ENCODE peak calls at places on chromosomes 16 and 17, in four cellular contexts. B, F, T and N are unnamed samples.
A peak's percentile ranks its signal among the peaks of the same experiment; 100 is the strongest.

GRCh38 chr16:18800674-18801196 is 614 bp downstream of the ARL6IP1 start:
- DNase-seq in B (peak; percentile 42), F (no peak), T (no peak), N (peak; percentile 66)

GRCh38 chr17:71032746-71033273 is 863.5 kb downstream of the KCNJ2 start:
- DNase-seq in T (no peak), F (no peak), B (no peak), N (peak; percentile 93)

GRCh38 chr17:66405836-66406679 is 103.6 kb downstream of the PRKCA start:
- DNase-seq in F (no peak), B (peak; percentile 63), T (no peak), N (no peak)

GRCh38 chr17:63961355-63962207 is 11.1 kb downstream of the SCN4A start:
- DNase-seq in B (peak; percentile 70), T (peak; percentile 92), F (peak; percentile 90), N (peak; percentile 99)

GRCh38 chr16:31421587-31421986 is 6.6 kb downstream of the COX6A2 start:
- DNase-seq in B (no peak), T (no peak), F (no peak), N (no peak)

GRCh38 chr17:81036128-81036891 is 1.4 kb downstream of the BAIAP2 start:
- DNase-seq in F (no peak), T (no peak), B (no peak), N (no peak)

GRCh38 chr16:10325783-10326543 is 59.9 kb upstream of the ATF7IP2 start:
- DNase-seq in F (no peak), B (no peak), T (no peak), N (no peak)

GRCh38 chr17:3809135-3809534 is 8.1 kb upstream of the ITGAE start:
- DNase-seq in F (no peak), B (no peak), T (no peak), N (no peak)

GRCh38 chr17:66522591-66523272 is 220.3 kb downstream of the PRKCA start:
- DNase-seq in B (no peak), T (no peak), F (no peak), N (no peak)

GRCh38 chr17:58641937-58642336 is 49.9 kb downstream of the TEX14 start:
- DNase-seq in B (peak; percentile 69), T (no peak), F (no peak), N (no peak)
- H3K4me2 ChIP-seq in B (peak overlapping the region; percentile 72), T (peak overlapping the region; percentile 6), F (no peak overlapping the region), N (no peak overlapping the region)

GRCh38 chr17:50637829-50638571 is 3.3 kb downstream of the ABCC3 start:
- DNase-seq in B (no peak), T (no peak), F (no peak), N (no peak)

GRCh38 chr17:50640701-50641338 is 6.1 kb downstream of the ABCC3 start:
- DNase-seq in F (no peak), T (no peak), B (peak; percentile 84), N (no peak)

GRCh38 chr17:50638572-50638850 is 3.8 kb downstream of the ABCC3 start:
- DNase-seq in T (no peak), B (no peak), F (no peak), N (no peak)

GRCh38 chr17:50641339-50641725 is 6.7 kb downstream of the ABCC3 start:
- DNase-seq in F (no peak), T (no peak), B (no peak), N (no peak)

GRCh38 chr17:50638851-50639767 is 4.4 kb downstream of the ABCC3 start:
- DNase-seq in T (peak; percentile 99), F (peak; percentile 97), B (peak; percentile 93), N (no peak)
- H3K79me2 ChIP-seq in T (peaks cover 38% of the 10 kb centered on the region), F (peaks cover 87% of the 10 kb centered on the region), B (no peaks in the 10 kb centered on the region), N (no peaks in the 10 kb centered on the region)

DNA sequence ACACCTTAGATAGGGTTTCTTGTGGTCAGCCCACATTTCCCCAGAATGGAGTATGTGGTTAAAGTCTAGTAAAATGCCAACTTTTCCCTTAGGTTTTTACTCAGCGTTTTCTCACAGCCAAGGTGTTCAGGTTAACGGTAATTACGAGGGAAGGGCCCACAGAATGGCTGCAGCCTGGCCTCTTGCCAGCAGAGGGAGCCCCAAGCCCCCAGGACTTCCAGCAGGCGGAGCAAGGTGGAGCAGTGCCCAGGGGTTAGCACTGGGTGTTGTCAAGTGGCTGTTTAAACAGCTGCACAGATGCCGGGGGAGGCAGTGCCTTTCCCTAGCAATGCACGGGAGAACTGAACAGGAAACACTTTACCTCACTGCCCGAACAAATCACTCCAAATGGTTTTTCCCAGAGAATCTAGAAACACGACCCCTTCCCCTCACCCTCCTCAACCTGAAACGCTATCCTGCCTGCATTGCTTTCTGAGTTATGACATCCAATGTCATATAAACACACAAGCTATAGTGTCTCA is 6.6 kb downstream of the PHB1 start:
- DNase-seq in B (peak; percentile 65), F (peak; percentile 69), T (peak; percentile 50), N (peak; percentile 88)
- H3K36me3 ChIP-seq in B (peaks cover 61% of the 10 kb centered on the region), F (peaks cover 39% of the 10 kb centered on the region), T (peaks cover 89% of the 10 kb centered on the region), N (peaks cover 70% of the 10 kb centered on the region)

GRCh38 chr17:1001640-1002411 is 4.9 kb downstream of the TIMM22 start:
- DNase-seq in T (no peak), F (no peak), B (no peak), N (no peak)
- H3K4me2 ChIP-seq in T (no peak overlapping the region), F (no peak overlapping the region), B (peak overlapping the region; percentile 18), N (no peak overlapping the region)

GRCh38 chr16:48374255-48374654 is 11.0 kb downstream of the SIAH1 start:
- DNase-seq in B (no peak), F (no peak), T (no peak), N (no peak)
- H3K79me2 ChIP-seq in B (peaks cover 92% of the 10 kb centered on the region), F (peaks cover 100% of the 10 kb centered on the region), T (peaks cover 99% of the 10 kb centered on the region), N (peaks cover 100% of the 10 kb centered on the region)

GRCh38 chr16:2008009-2008526 is 1.6 kb downstream of the ZNF598 start:
- DNase-seq in F (peak; percentile 75), T (no peak), B (peak; percentile 46), N (no peak)
- H3K36me3 ChIP-seq in F (peaks cover 5% of the 10 kb centered on the region), T (peaks cover 12% of the 10 kb centered on the region), B (peaks cover 3% of the 10 kb centered on the region), N (no peaks in the 10 kb centered on the region)

GRCh38 chr17:17064322-17064721 is 22.1 kb downstream of the MPRIP start:
- DNase-seq in F (no peak), T (no peak), B (no peak), N (no peak)

GRCh38 chr17:17063546-17064122 is 21.4 kb downstream of the MPRIP start:
- DNase-seq in F (peak; percentile 84), T (no peak), B (no peak), N (no peak)

GRCh38 chr17:17070931-17071330 is 28.7 kb downstream of the MPRIP start:
- DNase-seq in B (no peak), F (no peak), T (no peak), N (no peak)

GRCh38 chr17:17069849-17070248 is 27.6 kb downstream of the MPRIP start:
- DNase-seq in F (no peak), T (no peak), B (no peak), N (no peak)

GRCh38 chr17:17067277-17067676 is 25.0 kb downstream of the MPRIP start:
- DNase-seq in B (no peak), T (no peak), F (peak; percentile 49), N (no peak)
- H3K4me2 ChIP-seq in B (no peak overlapping the region), T (no peak overlapping the region), F (peak overlapping the region; percentile 18), N (no peak overlapping the region)

GRCh38 chr17:48910370-48910769 is 2.2 kb downstream of the UBE2Z start:
- DNase-seq in T (no peak), F (no peak), B (no peak), N (no peak)

GRCh38 chr17:48909796-48910195 is 1.6 kb downstream of the UBE2Z start:
- DNase-seq in B (peak; percentile 43), T (no peak), F (no peak), N (no peak)

GRCh38 chr17:48907713-48908046 is 527 bp upstream of the UBE2Z start:
- DNase-seq in B (no peak), F (no peak), T (no peak), N (peak; percentile 68)

GRCh38 chr17:48908853-48909394 is 717 bp downstream of the UBE2Z start:
- DNase-seq in B (peak; percentile 89), T (peak; percentile 83), F (peak; percentile 90), N (peak; percentile 98)

GRCh38 chr17:48908047-48908843 is at the start of gene UBE2Z:
- DNase-seq in T (peak; percentile 94), F (peak; percentile 86), B (peak; percentile 96), N (peak; percentile 97)
- H3K79me2 ChIP-seq in T (peaks cover 47% of the 10 kb centered on the region), F (peaks cover 47% of the 10 kb centered on the region), B (peaks cover 47% of the 10 kb centered on the region), N (peaks cover 52% of the 10 kb centered on the region)

DNA sequence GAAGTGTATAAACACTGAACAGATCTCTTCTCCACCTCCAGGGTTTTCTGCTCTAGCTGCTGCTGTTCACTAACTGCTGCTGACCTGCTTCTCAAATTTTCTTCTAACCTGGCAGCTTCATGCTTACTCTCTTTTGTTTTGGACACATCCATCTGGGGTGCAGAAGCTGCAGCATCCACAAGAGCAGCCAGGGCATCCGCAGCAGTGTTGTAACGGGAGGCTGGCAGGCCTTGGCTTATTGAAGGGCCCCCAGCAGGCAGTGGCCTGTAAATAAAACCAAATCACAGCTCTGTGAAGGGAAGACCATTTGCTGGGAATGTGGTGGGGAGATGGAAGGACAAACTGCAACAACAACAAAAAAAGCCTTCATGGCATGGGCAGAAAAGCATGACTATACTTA is 62.0 kb downstream of the TTC19 start:
- DNase-seq in F (no peak), T (no peak), B (no peak), N (no peak)
- H3K36me3 ChIP-seq in F (peaks cover 7% of the 10 kb centered on the region), T (peaks cover 36% of the 10 kb centered on the region), B (peaks cover 17% of the 10 kb centered on the region), N (peaks cover 60% of the 10 kb centered on the region)

GRCh38 chr16:66898207-66898606 is 17.9 kb downstream of the PDP2 start:
- DNase-seq in F (peak; percentile 41), B (no peak), T (no peak), N (no peak)

GRCh38 chr16:66895697-66895995 is 15.3 kb downstream of the PDP2 start:
- DNase-seq in B (no peak), F (no peak), T (no peak), N (no peak)

GRCh38 chr16:66894055-66894454 is 13.7 kb downstream of the PDP2 start:
- DNase-seq in F (no peak), B (no peak), T (no peak), N (no peak)

GRCh38 chr16:66894948-66895696 is 14.8 kb downstream of the PDP2 start:
- DNase-seq in T (peak; percentile 45), F (peak; percentile 66), B (peak; percentile 64), N (peak; percentile 79)

DNA sequence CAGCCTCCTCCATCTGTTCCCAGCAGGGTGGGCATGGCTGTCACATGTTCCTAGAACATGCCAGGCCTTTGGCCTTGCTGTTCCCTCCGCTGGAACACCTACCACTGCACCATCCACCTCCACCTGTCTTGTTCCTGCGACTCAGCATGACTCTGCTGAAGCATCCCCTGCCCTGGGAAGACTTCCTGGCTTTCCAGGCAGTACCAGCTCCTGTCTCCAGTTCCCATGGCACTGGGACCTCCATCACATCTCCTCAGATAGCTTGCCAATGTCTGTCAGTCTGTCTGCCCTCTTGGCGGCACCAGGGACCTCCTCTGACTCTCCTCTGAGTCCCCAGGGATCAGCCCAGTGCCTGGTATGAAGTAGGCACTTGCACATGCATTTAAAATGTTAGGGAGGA is 15.7 kb downstream of the PDP2 start:
- DNase-seq in T (no peak), B (no peak), F (no peak), N (no peak)
- H3K4me2 ChIP-seq in T (no peak overlapping the region), B (no peak overlapping the region), F (no peak overlapping the region), N (no peak overlapping the region)